ENCODE peak calls at places on chromosomes 4 and X, in seven cellular contexts. One of them, this sample, is unnamed.

GRCh38 chr4:124777007-124777406 is 64.5 kb upstream of the ANKRD50 start:
- DNase-seq in NB4: no peak
- DNase-seq in GM10248: no peak
- DNase-seq in tibial artery: no peak
- DNase-seq in suprapubic skin: no peak
- DNase-seq in fibroblast of lung: no peak
- DNase-seq in CD8-positive, alpha-beta T cell: no peak
- DNase-seq in this sample: no peak

GRCh38 chrX:68234171-68234910 is 199.0 kb downstream of the OPHN1 start:
- DNase-seq in NB4: no peak
- DNase-seq in GM10248: no peak
- DNase-seq in tibial artery: no peak
- DNase-seq in suprapubic skin: no peak
- DNase-seq in fibroblast of lung: no peak
- DNase-seq in CD8-positive, alpha-beta T cell: no peak
- DNase-seq in this sample: no peak

GRCh38 chr4:74772783-74773182 is 21.5 kb downstream of the BTC start:
- DNase-seq in NB4: no peak
- DNase-seq in GM10248: no peak
- DNase-seq in tibial artery: no peak
- DNase-seq in suprapubic skin: no peak
- DNase-seq in fibroblast of lung: no peak
- DNase-seq in CD8-positive, alpha-beta T cell: no peak
- DNase-seq in this sample: no peak

GRCh38 chr4:93809773-93810172 is 18.8 kb upstream of the ATOH1 start:
- DNase-seq in NB4: no peak
- DNase-seq in GM10248: no peak
- DNase-seq in tibial artery: no peak
- DNase-seq in suprapubic skin: no peak
- DNase-seq in fibroblast of lung: no peak
- DNase-seq in CD8-positive, alpha-beta T cell: no peak
- DNase-seq in this sample: no peak

GRCh38 chr4:26197018-26197779 is 123.6 kb upstream of the RBPJ start:
- DNase-seq in NB4: peak; percentile 98
- DNase-seq in GM10248: peak; percentile 69
- DNase-seq in tibial artery: no peak
- DNase-seq in suprapubic skin: no peak
- DNase-seq in fibroblast of lung: peak; percentile 99
- DNase-seq in CD8-positive, alpha-beta T cell: peak; percentile 71
- DNase-seq in this sample: no peak

GRCh38 chr4:112031712-112032328 is 113.4 kb upstream of the FAM241A start:
- DNase-seq in NB4: peak; percentile 62
- DNase-seq in GM10248: peak; percentile 50
- DNase-seq in tibial artery: no peak
- DNase-seq in suprapubic skin: no peak
- DNase-seq in fibroblast of lung: peak; percentile 41
- DNase-seq in CD8-positive, alpha-beta T cell: no peak
- DNase-seq in this sample: no peak

GRCh38 chr4:122783301-122784215 is 43.1 kb upstream of the FGF2 start:
- DNase-seq in NB4: no peak
- DNase-seq in GM10248: no peak
- DNase-seq in tibial artery: peak; percentile 53
- DNase-seq in suprapubic skin: no peak
- DNase-seq in fibroblast of lung: peak; percentile 98
- DNase-seq in CD8-positive, alpha-beta T cell: no peak
- DNase-seq in this sample: no peak

GRCh38 chr4:168908093-168908492 is 102.0 kb downstream of the CBR4 start:
- DNase-seq in NB4: no peak
- DNase-seq in GM10248: no peak
- DNase-seq in tibial artery: no peak
- DNase-seq in suprapubic skin: no peak
- DNase-seq in fibroblast of lung: peak; percentile 83
- DNase-seq in CD8-positive, alpha-beta T cell: no peak
- DNase-seq in this sample: no peak

GRCh38 chr4:80462537-80463207 is 127.1 kb downstream of the CFAP299 start:
- DNase-seq in NB4: peak; percentile 57
- DNase-seq in GM10248: no peak
- DNase-seq in tibial artery: no peak
- DNase-seq in suprapubic skin: no peak
- DNase-seq in fibroblast of lung: no peak
- DNase-seq in CD8-positive, alpha-beta T cell: no peak
- DNase-seq in this sample: no peak

GRCh38 chr4:176753049-176753448 is 39.7 kb downstream of the VEGFC start:
- DNase-seq in NB4: no peak
- DNase-seq in GM10248: no peak
- DNase-seq in tibial artery: no peak
- DNase-seq in suprapubic skin: no peak
- DNase-seq in fibroblast of lung: peak; percentile 92
- DNase-seq in CD8-positive, alpha-beta T cell: no peak
- DNase-seq in this sample: no peak

GRCh38 chr4:76950846-76951321 is 1.3 kb downstream of the SEPTIN11 start:
- DNase-seq in NB4: peak; percentile 34
- DNase-seq in GM10248: peak; percentile 12
- DNase-seq in tibial artery: peak; percentile 40
- DNase-seq in suprapubic skin: no peak
- DNase-seq in fibroblast of lung: peak; percentile 56
- DNase-seq in CD8-positive, alpha-beta T cell: no peak
- DNase-seq in this sample: no peak

GRCh38 chr4:144355809-144356757 is 215.6 kb upstream of the GYPA start:
- DNase-seq in NB4: peak; percentile 74
- DNase-seq in GM10248: peak; percentile 27
- DNase-seq in tibial artery: no peak
- DNase-seq in suprapubic skin: no peak
- DNase-seq in fibroblast of lung: peak; percentile 99
- DNase-seq in CD8-positive, alpha-beta T cell: no peak
- DNase-seq in this sample: peak; percentile 73

GRCh38 chrX:7147978-7148824 is at the start of gene PUDP:
- DNase-seq in NB4: peak; percentile 80
- DNase-seq in GM10248: peak; percentile 95
- DNase-seq in tibial artery: peak; percentile 78
- DNase-seq in suprapubic skin: peak; percentile 79
- DNase-seq in fibroblast of lung: peak; percentile 71
- DNase-seq in CD8-positive, alpha-beta T cell: peak; percentile 78
- DNase-seq in this sample: peak; percentile 97
- TF ChIP-seq CTCF in NB4: no peak
- TF ChIP-seq CTCF in GM10248: no peak
- TF ChIP-seq CTCF in tibial artery: peak; percentile 29
- TF ChIP-seq CTCF in suprapubic skin: no peak
- TF ChIP-seq CTCF in fibroblast of lung: peak; percentile 13
- TF ChIP-seq CTCF in CD8-positive, alpha-beta T cell: no peak
- TF ChIP-seq CTCF in this sample: peak; percentile 57

DNA sequence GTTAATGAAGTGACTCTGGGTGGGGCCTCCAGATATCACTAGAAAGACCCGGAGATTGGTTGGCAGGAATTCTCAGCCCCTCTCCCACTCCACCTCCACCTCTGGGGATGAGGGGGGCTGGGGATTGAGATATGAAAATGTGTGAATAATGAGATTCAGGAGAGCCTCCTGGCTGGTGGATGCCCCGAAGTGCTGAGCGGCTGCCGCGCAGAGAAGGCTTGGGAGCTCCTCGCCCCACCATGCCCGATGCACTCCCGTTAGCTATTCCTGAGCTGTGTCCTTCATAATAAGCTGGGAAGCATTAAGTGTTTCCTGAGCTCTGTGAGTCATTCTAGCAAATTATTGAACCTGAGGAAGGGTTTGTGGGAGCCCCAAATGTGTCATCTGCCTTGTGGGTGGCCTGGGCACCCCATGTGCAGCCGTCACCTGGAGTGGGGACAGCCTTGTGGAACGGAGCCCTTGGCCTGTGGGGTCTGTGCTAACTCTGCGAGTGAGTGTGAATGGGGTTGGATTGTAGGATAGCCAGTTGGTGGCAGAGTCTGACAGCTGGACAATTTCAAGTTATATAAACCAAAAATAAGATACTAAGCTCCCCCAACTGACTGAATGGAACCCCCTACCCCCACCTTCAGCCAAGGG is 4.4 kb upstream of the MAEA start:
- DNase-seq in NB4: no peak
- DNase-seq in GM10248: no peak
- DNase-seq in tibial artery: no peak
- DNase-seq in suprapubic skin: no peak
- DNase-seq in fibroblast of lung: no peak
- DNase-seq in CD8-positive, alpha-beta T cell: no peak
- DNase-seq in this sample: no peak
- TF ChIP-seq CTCF in NB4: no peak
- TF ChIP-seq CTCF in GM10248: no peak
- TF ChIP-seq CTCF in tibial artery: no peak
- TF ChIP-seq CTCF in suprapubic skin: no peak
- TF ChIP-seq CTCF in fibroblast of lung: no peak
- TF ChIP-seq CTCF in CD8-positive, alpha-beta T cell: no peak
- TF ChIP-seq CTCF in this sample: no peak

GRCh38 chr4:142211444-142211843 is 575.1 kb downstream of the IL15 start:
- DNase-seq in NB4: no peak
- DNase-seq in GM10248: no peak
- DNase-seq in tibial artery: no peak
- DNase-seq in suprapubic skin: no peak
- DNase-seq in fibroblast of lung: no peak
- DNase-seq in CD8-positive, alpha-beta T cell: no peak
- DNase-seq in this sample: no peak
- TF ChIP-seq CTCF in NB4: no peak
- TF ChIP-seq CTCF in GM10248: no peak
- TF ChIP-seq CTCF in tibial artery: no peak
- TF ChIP-seq CTCF in suprapubic skin: no peak
- TF ChIP-seq CTCF in fibroblast of lung: no peak
- TF ChIP-seq CTCF in CD8-positive, alpha-beta T cell: no peak
- TF ChIP-seq CTCF in this sample: no peak

DNA sequence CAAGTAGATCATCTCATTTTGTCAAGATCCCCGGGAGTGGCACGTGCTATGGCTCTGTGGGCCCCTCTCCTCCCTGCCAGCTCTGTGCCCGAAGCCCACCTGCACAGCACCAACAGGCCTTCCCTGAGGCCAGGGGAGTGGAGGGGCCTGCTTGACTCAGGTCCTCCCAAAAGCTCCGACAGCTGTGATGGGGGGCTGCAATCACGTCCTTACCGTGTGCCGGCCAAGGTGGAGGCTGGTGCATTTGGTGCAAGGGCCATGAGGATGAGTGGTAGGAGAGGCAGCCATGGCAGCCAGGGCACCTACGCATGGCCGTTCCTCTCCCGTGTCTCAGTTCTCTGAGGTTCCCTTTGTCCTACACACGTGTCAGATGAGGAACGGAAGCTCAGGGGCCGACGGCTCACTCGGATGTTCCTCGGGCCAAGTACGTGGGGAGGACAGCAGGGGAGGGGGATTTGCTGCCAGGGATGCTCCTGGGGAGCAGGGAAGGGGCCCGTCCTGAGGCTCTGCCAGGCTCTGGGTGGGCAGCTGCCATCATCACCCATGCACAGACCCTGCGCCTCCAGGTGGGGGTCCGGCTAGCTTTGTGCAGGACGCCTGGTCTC is 95.8 kb downstream of the HMX1 start:
- DNase-seq in NB4: no peak
- DNase-seq in GM10248: no peak
- DNase-seq in tibial artery: no peak
- DNase-seq in suprapubic skin: no peak
- DNase-seq in fibroblast of lung: no peak
- DNase-seq in CD8-positive, alpha-beta T cell: no peak
- DNase-seq in this sample: no peak
- TF ChIP-seq CTCF in NB4: no peak
- TF ChIP-seq CTCF in GM10248: no peak
- TF ChIP-seq CTCF in tibial artery: no peak
- TF ChIP-seq CTCF in suprapubic skin: no peak
- TF ChIP-seq CTCF in fibroblast of lung: no peak
- TF ChIP-seq CTCF in CD8-positive, alpha-beta T cell: no peak
- TF ChIP-seq CTCF in this sample: no peak

GRCh38 chr4:7000421-7001176 is 42.6 kb upstream of the TADA2B start:
- DNase-seq in NB4: no peak
- DNase-seq in GM10248: no peak
- DNase-seq in tibial artery: no peak
- DNase-seq in suprapubic skin: no peak
- DNase-seq in fibroblast of lung: no peak
- DNase-seq in CD8-positive, alpha-beta T cell: no peak
- DNase-seq in this sample: no peak

GRCh38 chr4:7001271-7001670 is 41.9 kb upstream of the TADA2B start:
- DNase-seq in NB4: no peak
- DNase-seq in GM10248: no peak
- DNase-seq in tibial artery: no peak
- DNase-seq in suprapubic skin: no peak
- DNase-seq in fibroblast of lung: no peak
- DNase-seq in CD8-positive, alpha-beta T cell: no peak
- DNase-seq in this sample: no peak

GRCh38 chr4:7003176-7003878 is 39.8 kb upstream of the TADA2B start:
- DNase-seq in NB4: no peak
- DNase-seq in GM10248: no peak
- DNase-seq in tibial artery: no peak
- DNase-seq in suprapubic skin: peak; percentile 29
- DNase-seq in fibroblast of lung: no peak
- DNase-seq in CD8-positive, alpha-beta T cell: no peak
- DNase-seq in this sample: no peak

GRCh38 chr4:7003879-7004240 is 39.3 kb upstream of the TADA2B start:
- DNase-seq in NB4: no peak
- DNase-seq in GM10248: no peak
- DNase-seq in tibial artery: no peak
- DNase-seq in suprapubic skin: no peak
- DNase-seq in fibroblast of lung: no peak
- DNase-seq in CD8-positive, alpha-beta T cell: no peak
- DNase-seq in this sample: no peak

GRCh38 chr4:7002336-7002735 is 40.8 kb upstream of the TADA2B start:
- DNase-seq in NB4: no peak
- DNase-seq in GM10248: no peak
- DNase-seq in tibial artery: no peak
- DNase-seq in suprapubic skin: peak; percentile 45
- DNase-seq in fibroblast of lung: no peak
- DNase-seq in CD8-positive, alpha-beta T cell: no peak
- DNase-seq in this sample: no peak
- TF ChIP-seq CTCF in NB4: no peak
- TF ChIP-seq CTCF in GM10248: no peak
- TF ChIP-seq CTCF in tibial artery: no peak
- TF ChIP-seq CTCF in suprapubic skin: no peak
- TF ChIP-seq CTCF in fibroblast of lung: no peak
- TF ChIP-seq CTCF in CD8-positive, alpha-beta T cell: no peak
- TF ChIP-seq CTCF in this sample: no peak